ENCODE peak calls at places on chromosomes 5 and 9, in seven cellular contexts. I is HepG2, Y is T47D, N is HCT116, D is GM12878, R is H1, C is K562. O is an unnamed sample.

GRCh38 chr9:27192291-27192960 is 83.4 kb downstream of the TEK start:
- DNase-seq in I (no peak), Y (no peak), N (no peak), D (no peak), R (no peak), C (no peak), O (no peak)

GRCh38 chr5:39473156-39473779 is 48.5 kb upstream of the DAB2 start:
- DNase-seq in I (no peak), Y (no peak), N (no peak), D (no peak), R (no peak), C (no peak), O (no peak)

GRCh38 chr9:71929791-71930440 is 18.5 kb downstream of the C9orf85 start:
- DNase-seq in I (no peak), Y (no peak), N (no peak), D (no peak), R (no peak), C (no peak), O (no peak)

GRCh38 chr9:129202613-129203555 is 24.8 kb upstream of the IER5L start:
- DNase-seq in I (peak), Y (peak), N (peak), D (no peak), R (no peak), C (peak), O (peak)

GRCh38 chr5:172666251-172666650 is 25.2 kb downstream of the NEURL1B start:
- DNase-seq in I (peak), Y (no peak), N (no peak), D (no peak), R (no peak), C (peak), O (no peak)

GRCh38 chr5:75338408-75338807 is 1.4 kb downstream of the HMGCR start:
- DNase-seq in I (no peak), Y (no peak), N (no peak), D (no peak), R (no peak), C (no peak), O (no peak)

GRCh38 chr9:85527331-85528015 is 214.3 kb downstream of the AGTPBP1 start:
- DNase-seq in I (no peak), Y (no peak), N (no peak), D (no peak), R (no peak), C (no peak), O (no peak)

GRCh38 chr5:123916331-123917121 is 404.5 kb downstream of the CSNK1G3 start:
- DNase-seq in I (no peak), Y (peak), N (peak), D (no peak), R (no peak), C (no peak), O (no peak)

GRCh38 chr5:10073705-10074104 is 176.0 kb downstream of the ATPSCKMT start:
- DNase-seq in I (no peak), Y (no peak), N (no peak), D (no peak), R (no peak), C (no peak), O (no peak)

GRCh38 chr9:72622186-72622585 is 100.8 kb downstream of the TMC1 start:
- DNase-seq in I (no peak), Y (no peak), N (no peak), D (no peak), R (no peak), C (no peak), O (no peak)

GRCh38 chr9:3732077-3733038 is 206.6 kb upstream of the RFX3 start:
- DNase-seq in I (peak), Y (peak), N (peak), D (peak), R (peak), C (peak), O (peak)

DNA sequence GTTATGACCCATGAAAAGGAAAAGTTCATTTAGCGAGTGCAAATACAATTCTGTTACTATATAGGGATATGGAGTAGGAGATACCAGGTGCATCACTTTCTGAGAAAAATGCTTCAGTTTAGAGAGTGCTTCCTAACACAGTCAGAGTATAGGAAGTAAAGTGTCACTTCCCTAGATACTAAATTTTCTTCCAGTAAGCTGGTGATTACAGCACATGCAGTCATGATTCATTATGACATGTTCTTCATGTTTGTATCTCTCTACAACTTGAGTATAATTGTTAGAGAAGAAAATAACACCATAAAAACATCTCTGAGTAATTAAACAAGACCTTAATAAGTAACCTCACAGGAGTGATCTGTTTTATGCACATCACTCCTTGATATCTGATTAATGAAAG is 836.9 kb downstream of the DNAH5 start:
- DNase-seq in I (no peak), Y (no peak), N (no peak), D (no peak), R (no peak), C (no peak), O (no peak)
- TF ChIP-seq JUND in I (no peak), Y (no peak), N (no peak), D (no peak), R (no peak), C (no peak), O (no peak)

DNA sequence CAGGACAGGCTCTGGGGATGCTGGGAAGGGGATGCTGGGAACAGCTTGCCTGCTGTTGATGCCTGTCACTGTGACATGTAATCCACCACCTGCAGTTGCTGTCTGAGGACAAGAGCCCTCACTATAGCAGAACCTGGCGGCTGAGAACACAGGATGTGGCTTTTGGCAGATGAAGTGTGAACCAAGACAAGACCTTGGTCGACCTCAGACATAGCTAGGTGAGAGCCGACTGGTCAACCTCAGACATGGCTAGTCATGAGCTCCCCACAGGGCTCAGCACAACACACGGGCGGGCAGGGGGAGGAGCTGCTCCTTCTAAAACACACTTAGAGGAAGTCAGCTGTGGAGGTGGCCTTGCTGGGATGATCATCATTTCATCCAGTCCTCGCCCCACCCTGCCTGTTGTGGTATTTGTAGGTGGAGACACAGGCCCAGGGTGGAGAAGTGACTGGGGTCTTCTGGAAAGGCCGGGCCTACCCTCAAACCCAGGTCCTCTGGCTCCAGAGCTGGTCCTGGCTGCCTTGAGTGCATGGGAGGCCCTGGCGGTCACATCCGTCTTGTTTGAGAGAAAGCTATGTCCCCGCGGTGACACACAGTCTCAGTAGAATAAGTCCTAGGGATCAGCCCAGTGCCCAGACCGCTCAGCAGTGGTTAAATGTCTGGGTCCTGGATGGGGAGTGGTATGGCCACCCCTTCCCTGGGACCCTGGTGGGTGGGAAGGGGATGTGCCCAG is 6.1 kb downstream of the SUSD3 start:
- DNase-seq in I (no peak), Y (no peak), N (no peak), D (peak), R (no peak), C (peak), O (no peak)
- TF ChIP-seq JUND in I (no peak), Y (no peak), N (no peak), D (no peak), R (no peak), C (peak), O (no peak)

GRCh38 chr9:15180124-15180523 is 126.9 kb downstream of the TTC39B start:
- DNase-seq in I (no peak), Y (no peak), N (no peak), D (no peak), R (no peak), C (no peak), O (no peak)
- TF ChIP-seq JUND in I (no peak), Y (no peak), N (no peak), D (no peak), R (no peak), C (no peak), O (no peak)

GRCh38 chr9:127783111-127783621 is 2.7 kb upstream of the CDK9 start:
- DNase-seq in I (no peak), Y (no peak), N (no peak), D (peak), R (no peak), C (no peak), O (no peak)
- TF ChIP-seq JUND in I (no peak), Y (no peak), N (no peak), D (no peak), R (no peak), C (no peak), O (no peak)

DNA sequence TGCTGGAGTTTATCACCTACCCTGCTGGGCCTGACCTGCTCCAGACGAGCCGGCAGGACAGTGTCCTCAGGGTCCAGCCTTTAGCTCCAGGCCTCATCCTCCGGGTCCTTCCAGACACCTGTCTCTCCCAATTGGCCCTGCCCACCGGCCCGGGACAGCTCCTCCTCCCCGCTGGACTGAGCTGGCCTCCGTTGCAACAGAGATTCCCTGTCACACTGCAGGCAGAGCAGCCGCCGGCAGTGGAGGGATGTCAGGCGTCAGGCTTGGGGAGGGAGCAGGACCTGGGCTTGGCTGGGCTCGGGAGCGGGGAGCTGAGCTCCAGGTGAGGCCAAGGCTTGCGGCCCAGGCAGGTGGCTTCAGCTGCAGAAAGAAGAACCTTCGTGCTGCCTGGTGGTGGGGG is 1.7 kb downstream of the KCNT1 start:
- DNase-seq in I (no peak), Y (no peak), N (no peak), D (no peak), R (no peak), C (no peak), O (no peak)
- TF ChIP-seq JUND in I (no peak), Y (no peak), N (no peak), D (no peak), R (no peak), C (no peak), O (no peak)

O was measured in SK-N-SH.